ENCODE peak calls at places on chromosome 13, in four cellular contexts. Q is tibial nerve, A is omental fat pad, Y is fibroblast of pulmonary artery. N is an unnamed sample.

GRCh38 chr13:65497265-65497664 is 1732.9 kb downstream of the PCDH9 start:
- DNase-seq in Q (no peak), A (no peak), Y (peak), N (no peak)

GRCh38 chr13:109204657-109205056 is 575.2 kb downstream of the MYO16 start:
- DNase-seq in A (no peak), Q (no peak), Y (no peak), N (no peak)

GRCh38 chr13:80011448-80012212 is 329.3 kb downstream of the SPRY2 start:
- DNase-seq in Q (no peak), Y (peak), A (no peak), N (no peak)

GRCh38 chr13:74325106-74325505 is 190.9 kb upstream of the KLF12 start:
- DNase-seq in Y (peak), A (no peak), Q (no peak), N (no peak)

GRCh38 chr13:79749985-79750551 is 269.1 kb downstream of the NDFIP2 start:
- DNase-seq in A (peak), Y (peak), Q (peak), N (peak)

GRCh38 chr13:113369881-113370280 is 6.0 kb upstream of the GRTP1 start:
- DNase-seq in Y (no peak), A (no peak), Q (no peak), N (peak)

GRCh38 chr13:100098445-100099116 is 9.7 kb downstream of the PCCA start:
- DNase-seq in Y (no peak), A (no peak), Q (no peak), N (no peak)

GRCh38 chr13:82717249-82717648 is 1165.0 kb downstream of the SLITRK1 start:
- DNase-seq in Q (no peak), Y (peak), A (no peak), N (no peak)

GRCh38 chr13:98214008-98214643 is 37.1 kb upstream of the RNF113B start:
- DNase-seq in Q (no peak), A (no peak), Y (peak), N (no peak)

GRCh38 chr13:28636677-28637317 is 22.1 kb upstream of the POMP start:
- DNase-seq in A (no peak), Y (peak), Q (no peak), N (no peak)

GRCh38 chr13:90997951-90998350 is 349.5 kb upstream of the MIR17HG start:
- DNase-seq in Q (no peak), A (no peak), Y (no peak), N (no peak)

GRCh38 chr13:34257980-34258379 is 440.0 kb downstream of the RFC3 start:
- DNase-seq in A (no peak), Y (no peak), Q (no peak), N (no peak)

GRCh38 chr13:68050746-68051145 is 820.6 kb upstream of the PCDH9 start:
- DNase-seq in Q (no peak), A (no peak), Y (no peak), N (no peak)

GRCh38 chr13:46535822-46536221 is 17.1 kb upstream of the LRCH1 start:
- DNase-seq in Y (no peak), Q (no peak), A (no peak), N (no peak)

GRCh38 chr13:40408602-40409001 is 257.8 kb downstream of the FOXO1 start:
- DNase-seq in Q (no peak), A (no peak), Y (peak), N (no peak)

GRCh38 chr13:99392806-99393135 is 85.6 kb upstream of the GPR183 start:
- DNase-seq in Q (no peak), Y (no peak), A (no peak), N (no peak)

GRCh38 chr13:83325454-83325853 is 556.8 kb downstream of the SLITRK1 start:
- DNase-seq in Q (no peak), A (no peak), Y (peak), N (no peak)

GRCh38 chr13:27283906-27284523 is 13.4 kb downstream of the RASL11A start:
- DNase-seq in Y (peak), Q (no peak), A (no peak), N (no peak)

GRCh38 chr13:61918841-61919240 is 503.2 kb upstream of the PCDH20 start:
- DNase-seq in A (no peak), Q (no peak), Y (no peak), N (no peak)

GRCh38 chr13:108618233-108618632 is 11.2 kb upstream of the MYO16 start:
- DNase-seq in Q (no peak), A (no peak), Y (no peak), N (no peak)

GRCh38 chr13:42696191-42696590 is 85.2 kb upstream of the FAM216B start:
- DNase-seq in Q (no peak), Y (peak), A (no peak), N (no peak)

GRCh38 chr13:110644892-110645521 is 29.7 kb downstream of the NAXD start:
- DNase-seq in Q (no peak), A (no peak), Y (peak), N (peak)

GRCh38 chr13:72261732-72262131 is 394.7 kb upstream of the DACH1 start:
- DNase-seq in Y (no peak), A (no peak), Q (no peak), N (no peak)

GRCh38 chr13:97855570-97855970 is 97.9 kb upstream of the IPO5 start:
- DNase-seq in A (no peak), Y (peak), Q (no peak), N (no peak)

GRCh38 chr13:94917814-94918213 is 205.5 kb upstream of the SOX21 start:
- DNase-seq in Y (peak), Q (no peak), A (no peak), N (no peak)

GRCh38 chr13:20128459-20128927 is 32.4 kb downstream of the GJA3 start:
- DNase-seq in Y (no peak), Q (no peak), A (no peak), N (no peak)

GRCh38 chr13:20125783-20126165 is 35.1 kb downstream of the GJA3 start:
- DNase-seq in A (no peak), Q (no peak), Y (no peak), N (no peak)

GRCh38 chr13:20127563-20128458 is 33.0 kb downstream of the GJA3 start:
- DNase-seq in Q (no peak), Y (peak), A (peak), N (no peak)

GRCh38 chr13:20126460-20127262 is 34.2 kb downstream of the GJA3 start:
- DNase-seq in Y (no peak), A (no peak), Q (no peak), N (no peak)

GRCh38 chr13:20127263-20127562 is 33.6 kb downstream of the GJA3 start:
- DNase-seq in Q (no peak), A (no peak), Y (peak), N (no peak)
- TF ChIP-seq CTCF in Q (no peak), A (no peak), Y (no peak), N (no peak)

GRCh38 chr13:43894438-43894837 is 14.7 kb downstream of the LACC1 start:
- DNase-seq in A (no peak), Q (no peak), Y (no peak), N (no peak)
- TF ChIP-seq CTCF in A (no peak), Q (no peak), Y (peak), N (peak)

GRCh38 chr13:51222510-51223283 is 499 bp downstream of the FAM124A start:
- DNase-seq in Q (no peak), Y (no peak), A (no peak), N (no peak)
- TF ChIP-seq CTCF in Q (no peak), Y (peak), A (no peak), N (no peak)

GRCh38 chr13:21232196-21232595 is 55.7 kb downstream of the MRPL57 start:
- DNase-seq in A (no peak), Y (peak), Q (no peak), N (no peak)
- TF ChIP-seq CTCF in A (no peak), Y (no peak), Q (no peak), N (no peak)

GRCh38 chr13:23903906-23904280 is 6.6 kb upstream of the C1QTNF9B start:
- DNase-seq in A (no peak), Q (no peak), Y (no peak), N (no peak)

GRCh38 chr13:23901365-23901764 is 4.1 kb upstream of the C1QTNF9B start:
- DNase-seq in Y (no peak), A (no peak), Q (no peak), N (no peak)

GRCh38 chr13:23898101-23898500 is 799 bp upstream of the C1QTNF9B start:
- DNase-seq in Q (no peak), A (no peak), Y (peak), N (no peak)

GRCh38 chr13:23902975-23903905 is 5.9 kb upstream of the C1QTNF9B start:
- DNase-seq in A (no peak), Q (no peak), Y (no peak), N (no peak)

DNA sequence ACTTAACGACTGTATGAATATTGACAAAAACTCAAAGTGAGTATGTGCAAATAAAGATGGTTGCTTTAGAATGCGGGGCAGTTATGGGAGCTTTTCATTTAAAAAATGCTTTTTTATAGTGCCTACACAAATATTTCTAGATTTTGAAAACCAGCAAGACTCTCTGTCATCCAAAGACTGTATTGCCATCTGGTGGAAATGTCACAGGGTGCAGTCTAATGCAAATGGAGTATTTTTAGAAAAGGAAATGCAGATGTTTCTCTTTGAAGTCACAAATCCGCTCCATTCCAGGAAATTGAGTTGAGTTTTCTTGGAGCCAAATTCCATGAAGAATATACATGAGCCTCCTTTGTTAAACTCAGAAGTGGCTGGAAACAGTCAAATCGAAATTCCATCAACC is 2.3 kb upstream of the C1QTNF9B start:
- DNase-seq in Y (peak), A (no peak), Q (no peak), N (no peak)
- TF ChIP-seq CTCF in Y (peak), A (no peak), Q (peak), N (peak)

DNA sequence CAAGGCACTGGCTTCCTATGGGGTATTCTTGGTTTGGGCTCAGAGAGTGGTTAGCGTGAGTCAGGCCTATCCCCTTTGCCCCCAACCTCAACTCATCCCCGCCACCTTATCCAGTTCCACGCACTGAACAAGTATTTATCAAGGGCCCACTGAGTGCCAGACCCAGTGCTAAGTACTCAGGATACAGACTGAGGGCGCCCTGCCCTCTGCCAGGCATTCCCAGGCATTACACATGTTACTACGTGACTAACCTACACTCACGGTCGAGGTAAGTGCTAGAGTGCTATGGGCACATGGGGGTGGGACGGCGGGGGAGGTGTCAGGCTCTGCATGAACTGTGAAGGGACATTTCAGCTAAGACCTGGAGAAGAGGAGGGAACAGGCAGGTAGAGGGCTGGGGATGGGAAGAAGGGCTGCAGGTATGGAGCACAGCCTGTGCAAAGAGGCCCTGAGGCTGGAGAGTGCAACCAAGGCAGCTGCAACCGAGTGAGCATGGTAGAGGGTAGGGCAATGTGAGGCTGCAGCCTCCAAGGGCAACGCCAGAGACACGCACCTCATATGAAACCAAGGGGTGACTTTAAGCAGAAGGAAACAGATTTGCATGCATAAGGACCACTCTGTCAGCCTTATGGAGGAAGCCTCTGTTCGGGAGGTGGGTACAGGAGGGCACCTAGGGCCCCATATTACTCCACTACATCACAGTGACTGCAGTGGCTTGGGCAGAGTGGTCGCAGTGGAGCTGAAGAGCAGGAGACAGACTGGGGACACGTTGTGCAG is 22.5 kb downstream of the DHRS12 start:
- DNase-seq in Q (no peak), A (no peak), Y (peak), N (no peak)
- TF ChIP-seq CTCF in Q (no peak), A (no peak), Y (peak), N (peak)

GRCh38 chr13:52847322-52847681 is 1.1 kb downstream of the PCDH8 start:
- DNase-seq in Y (no peak), A (no peak), Q (no peak), N (no peak)

GRCh38 chr13:52847682-52848432 is 583 bp downstream of the PCDH8 start:
- DNase-seq in Q (no peak), A (no peak), Y (no peak), N (no peak)

GRCh38 chr13:52845766-52846566 is 2.5 kb downstream of the PCDH8 start:
- DNase-seq in Q (no peak), Y (peak), A (no peak), N (no peak)

GRCh38 chr13:52845334-52845761 is 3.1 kb downstream of the PCDH8 start:
- DNase-seq in A (no peak), Y (no peak), Q (no peak), N (no peak)

GRCh38 chr13:52846567-52847321 is 1.7 kb downstream of the PCDH8 start:
- DNase-seq in Y (peak), A (no peak), Q (peak), N (no peak)
- TF ChIP-seq CTCF in Y (peak), A (no peak), Q (peak), N (peak)

GRCh38 chr13:101116381-101116780 is 299.9 kb downstream of the NALCN start:
- DNase-seq in Y (no peak), A (no peak), Q (no peak), N (no peak)

GRCh38 chr13:101111894-101112293 is 304.4 kb downstream of the NALCN start:
- DNase-seq in Y (no peak), A (no peak), Q (no peak), N (no peak)

GRCh38 chr13:101121608-101122007 is 294.7 kb downstream of the NALCN start:
- DNase-seq in Y (no peak), A (no peak), Q (no peak), N (no peak)

GRCh38 chr13:101116826-101117225 is 299.5 kb downstream of the NALCN start:
- DNase-seq in A (no peak), Y (no peak), Q (no peak), N (no peak)

DNA sequence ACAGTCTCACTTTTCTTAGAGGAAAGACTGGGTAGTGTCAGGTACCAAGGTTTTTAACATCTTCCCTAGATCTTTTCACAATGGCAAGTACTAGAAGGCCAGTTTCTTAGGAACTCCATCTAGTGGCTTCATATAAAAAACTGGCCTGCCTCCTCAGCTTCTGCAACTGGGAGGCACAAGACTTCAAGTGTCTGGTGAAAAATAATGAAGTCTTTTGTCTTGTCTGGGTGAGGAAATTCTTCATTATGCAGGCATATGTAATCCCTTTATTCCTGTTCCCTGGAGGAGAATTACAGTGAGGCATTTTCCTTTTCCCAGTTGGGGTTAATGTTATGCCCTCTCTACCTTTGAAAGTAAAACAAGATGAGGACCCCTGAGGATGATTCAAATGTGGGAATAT is 300.5 kb downstream of the NALCN start:
- DNase-seq in Q (no peak), Y (peak), A (no peak), N (no peak)
- TF ChIP-seq CTCF in Q (no peak), Y (peak), A (no peak), N (peak)

GRCh38 chr13:96822900-96823299 is 171.4 kb downstream of the OXGR1 start:
- DNase-seq in Q (no peak), A (no peak), Y (peak), N (no peak)
- TF ChIP-seq CTCF in Q (peak), A (no peak), Y (peak), N (no peak)

GRCh38 chr13:30792257-30793000 is 57.1 kb downstream of the ALOX5AP start:
- DNase-seq in A (no peak), Q (peak), Y (peak), N (peak)
- TF ChIP-seq CTCF in A (no peak), Q (no peak), Y (peak), N (peak)

N was measured in osteocyte.